ENCODE peak calls at places on chromosomes 11 and 22, in nine cellular contexts. One of them, this sample, is unnamed.
A peak's percentile ranks its signal among the peaks of the same experiment; 100 is the strongest.

GRCh38 chr22:35430897-35431322 is 31.0 kb downstream of the MCM5 start:
- DNase-seq in HepG2: peak; percentile 55
- DNase-seq in mucosa of descending colon: peak; percentile 93
- DNase-seq in OCI-LY7: peak; percentile 50
- DNase-seq in lower lobe of right lung: peak; percentile 87
- DNase-seq in IMR-90: peak; percentile 96
- DNase-seq in ovary: peak; percentile 94
- DNase-seq in A549: peak; percentile 82
- DNase-seq in left ventricle myocardium inferior: peak; percentile 89
- DNase-seq in this sample: peak; percentile 91

GRCh38 chr11:32478277-32478731 is 43.0 kb upstream of the WT1 start:
- DNase-seq in lower lobe of right lung: no peak
- DNase-seq in left ventricle myocardium inferior: no peak
- DNase-seq in mucosa of descending colon: no peak
- DNase-seq in OCI-LY7: no peak
- DNase-seq in ovary: peak; percentile 63
- DNase-seq in IMR-90: no peak
- DNase-seq in A549: no peak
- DNase-seq in HepG2: no peak
- DNase-seq in this sample: no peak

GRCh38 chr11:47056261-47056915 is 119.8 kb downstream of the CSTPP1 start:
- DNase-seq in IMR-90: peak; percentile 94
- DNase-seq in A549: no peak
- DNase-seq in ovary: no peak
- DNase-seq in OCI-LY7: no peak
- DNase-seq in HepG2: no peak
- DNase-seq in mucosa of descending colon: no peak
- DNase-seq in lower lobe of right lung: no peak
- DNase-seq in left ventricle myocardium inferior: no peak
- DNase-seq in this sample: no peak

GRCh38 chr22:27216444-27216843 is 559.1 kb downstream of the MIAT start:
- DNase-seq in HepG2: no peak
- DNase-seq in ovary: no peak
- DNase-seq in OCI-LY7: no peak
- DNase-seq in IMR-90: no peak
- DNase-seq in A549: no peak
- DNase-seq in mucosa of descending colon: no peak
- DNase-seq in left ventricle myocardium inferior: no peak
- DNase-seq in lower lobe of right lung: no peak
- DNase-seq in this sample: no peak

GRCh38 chr22:23784215-23784732 is 2.5 kb upstream of the SMARCB1 start:
- DNase-seq in lower lobe of right lung: no peak
- DNase-seq in left ventricle myocardium inferior: no peak
- DNase-seq in HepG2: peak; percentile 54
- DNase-seq in mucosa of descending colon: peak; percentile 71
- DNase-seq in ovary: no peak
- DNase-seq in OCI-LY7: no peak
- DNase-seq in A549: no peak
- DNase-seq in IMR-90: peak; percentile 41
- DNase-seq in this sample: no peak

GRCh38 chr11:72078477-72078876 is 1.9 kb downstream of the NUMA1 start:
- DNase-seq in left ventricle myocardium inferior: no peak
- DNase-seq in lower lobe of right lung: no peak
- DNase-seq in HepG2: no peak
- DNase-seq in IMR-90: peak; percentile 26
- DNase-seq in ovary: no peak
- DNase-seq in A549: no peak
- DNase-seq in OCI-LY7: no peak
- DNase-seq in mucosa of descending colon: no peak
- DNase-seq in this sample: no peak

GRCh38 chr11:15905334-15905733 is 451.0 kb downstream of the SOX6 start:
- DNase-seq in IMR-90: no peak
- DNase-seq in HepG2: no peak
- DNase-seq in OCI-LY7: no peak
- DNase-seq in left ventricle myocardium inferior: no peak
- DNase-seq in A549: no peak
- DNase-seq in lower lobe of right lung: no peak
- DNase-seq in mucosa of descending colon: no peak
- DNase-seq in ovary: no peak
- DNase-seq in this sample: no peak

GRCh38 chr11:21110378-21110777 is 441.0 kb downstream of the NELL1 start:
- DNase-seq in A549: no peak
- DNase-seq in IMR-90: no peak
- DNase-seq in lower lobe of right lung: no peak
- DNase-seq in OCI-LY7: no peak
- DNase-seq in left ventricle myocardium inferior: no peak
- DNase-seq in mucosa of descending colon: no peak
- DNase-seq in ovary: no peak
- DNase-seq in HepG2: no peak
- DNase-seq in this sample: no peak

GRCh38 chr22:40679964-40680818 is 907 bp downstream of the MCHR1 start:
- DNase-seq in lower lobe of right lung: no peak
- DNase-seq in IMR-90: peak; percentile 31
- DNase-seq in left ventricle myocardium inferior: no peak
- DNase-seq in HepG2: no peak
- DNase-seq in OCI-LY7: no peak
- DNase-seq in ovary: no peak
- DNase-seq in mucosa of descending colon: no peak
- DNase-seq in A549: peak; percentile 15
- DNase-seq in this sample: no peak

GRCh38 chr11:7573193-7573557 is 59.4 kb downstream of the PPFIBP2 start:
- DNase-seq in mucosa of descending colon: no peak
- DNase-seq in lower lobe of right lung: no peak
- DNase-seq in HepG2: no peak
- DNase-seq in IMR-90: peak; percentile 39
- DNase-seq in left ventricle myocardium inferior: no peak
- DNase-seq in OCI-LY7: no peak
- DNase-seq in ovary: no peak
- DNase-seq in A549: no peak
- DNase-seq in this sample: no peak

GRCh38 chr22:17810570-17811116 is 36.4 kb upstream of the BID start:
- DNase-seq in A549: no peak
- DNase-seq in OCI-LY7: no peak
- DNase-seq in ovary: no peak
- DNase-seq in IMR-90: no peak
- DNase-seq in lower lobe of right lung: no peak
- DNase-seq in mucosa of descending colon: peak; percentile 24
- DNase-seq in left ventricle myocardium inferior: peak; percentile 65
- DNase-seq in HepG2: no peak
- DNase-seq in this sample: no peak

GRCh38 chr11:9280655-9281301 is 15.6 kb upstream of the DENND5A start:
- DNase-seq in mucosa of descending colon: peak; percentile 72
- DNase-seq in left ventricle myocardium inferior: no peak
- DNase-seq in OCI-LY7: peak; percentile 43
- DNase-seq in lower lobe of right lung: no peak
- DNase-seq in HepG2: no peak
- DNase-seq in IMR-90: peak; percentile 81
- DNase-seq in A549: no peak
- DNase-seq in ovary: no peak
- DNase-seq in this sample: no peak

GRCh38 chr11:69360606-69361005 is 66.7 kb downstream of the MYEOV start:
- DNase-seq in IMR-90: no peak
- DNase-seq in mucosa of descending colon: no peak
- DNase-seq in left ventricle myocardium inferior: no peak
- DNase-seq in HepG2: no peak
- DNase-seq in A549: no peak
- DNase-seq in OCI-LY7: no peak
- DNase-seq in ovary: no peak
- DNase-seq in lower lobe of right lung: peak; percentile 20
- DNase-seq in this sample: no peak

GRCh38 chr22:24053481-24054226 is 42.5 kb downstream of the CABIN1 start:
- DNase-seq in OCI-LY7: peak; percentile 68
- DNase-seq in lower lobe of right lung: no peak
- DNase-seq in A549: no peak
- DNase-seq in mucosa of descending colon: no peak
- DNase-seq in IMR-90: no peak
- DNase-seq in HepG2: no peak
- DNase-seq in ovary: no peak
- DNase-seq in left ventricle myocardium inferior: no peak
- DNase-seq in this sample: no peak

GRCh38 chr22:41178425-41178975 is 26.6 kb upstream of the L3MBTL2 start:
- DNase-seq in ovary: peak; percentile 69
- DNase-seq in mucosa of descending colon: no peak
- DNase-seq in OCI-LY7: no peak
- DNase-seq in HepG2: no peak
- DNase-seq in A549: no peak
- DNase-seq in lower lobe of right lung: no peak
- DNase-seq in left ventricle myocardium inferior: peak; percentile 73
- DNase-seq in IMR-90: no peak
- DNase-seq in this sample: no peak

GRCh38 chr11:66011785-66012303 is at the start of gene CST6:
- DNase-seq in lower lobe of right lung: no peak
- DNase-seq in IMR-90: no peak
- DNase-seq in mucosa of descending colon: no peak
- DNase-seq in ovary: no peak
- DNase-seq in HepG2: no peak
- DNase-seq in A549: no peak
- DNase-seq in OCI-LY7: no peak
- DNase-seq in left ventricle myocardium inferior: no peak
- DNase-seq in this sample: no peak
- H3K4me1 ChIP-seq in lower lobe of right lung: peaks cover 17% of the 10 kb centered on the region
- H3K4me1 ChIP-seq in IMR-90: peaks cover 9% of the 10 kb centered on the region
- H3K4me1 ChIP-seq in mucosa of descending colon: peaks cover 5% of the 10 kb centered on the region
- H3K4me1 ChIP-seq in ovary: no peaks in the 10 kb centered on the region
- H3K4me1 ChIP-seq in HepG2: peaks cover 12% of the 10 kb centered on the region
- H3K4me1 ChIP-seq in A549: peaks cover 16% of the 10 kb centered on the region
- H3K4me1 ChIP-seq in OCI-LY7: no peaks in the 10 kb centered on the region
- H3K4me1 ChIP-seq in left ventricle myocardium inferior: peaks cover 24% of the 10 kb centered on the region
- H3K4me1 ChIP-seq in this sample: peaks cover 21% of the 10 kb centered on the region

GRCh38 chr22:19105456-19105855 is 16.8 kb downstream of the DGCR2 start:
- DNase-seq in left ventricle myocardium inferior: no peak
- DNase-seq in lower lobe of right lung: no peak
- DNase-seq in OCI-LY7: no peak
- DNase-seq in IMR-90: no peak
- DNase-seq in ovary: no peak
- DNase-seq in mucosa of descending colon: no peak
- DNase-seq in A549: no peak
- DNase-seq in HepG2: no peak
- DNase-seq in this sample: no peak

GRCh38 chr22:19106886-19107729 is 15.1 kb downstream of the DGCR2 start:
- DNase-seq in left ventricle myocardium inferior: no peak
- DNase-seq in mucosa of descending colon: no peak
- DNase-seq in A549: no peak
- DNase-seq in lower lobe of right lung: no peak
- DNase-seq in IMR-90: no peak
- DNase-seq in OCI-LY7: no peak
- DNase-seq in ovary: no peak
- DNase-seq in HepG2: no peak
- DNase-seq in this sample: no peak

GRCh38 chr22:19103881-19104821 is 18.1 kb downstream of the DGCR2 start:
- DNase-seq in lower lobe of right lung: no peak
- DNase-seq in ovary: no peak
- DNase-seq in mucosa of descending colon: no peak
- DNase-seq in A549: no peak
- DNase-seq in HepG2: no peak
- DNase-seq in IMR-90: peak; percentile 79
- DNase-seq in left ventricle myocardium inferior: no peak
- DNase-seq in OCI-LY7: no peak
- DNase-seq in this sample: no peak

GRCh38 chr22:19107730-19108074 is 14.5 kb downstream of the DGCR2 start:
- DNase-seq in mucosa of descending colon: no peak
- DNase-seq in ovary: no peak
- DNase-seq in OCI-LY7: no peak
- DNase-seq in lower lobe of right lung: no peak
- DNase-seq in HepG2: no peak
- DNase-seq in left ventricle myocardium inferior: no peak
- DNase-seq in IMR-90: no peak
- DNase-seq in A549: no peak
- DNase-seq in this sample: no peak

GRCh38 chr22:19105867-19106802 is 16.1 kb downstream of the DGCR2 start:
- DNase-seq in HepG2: no peak
- DNase-seq in IMR-90: no peak
- DNase-seq in OCI-LY7: peak; percentile 55
- DNase-seq in lower lobe of right lung: no peak
- DNase-seq in A549: no peak
- DNase-seq in ovary: no peak
- DNase-seq in left ventricle myocardium inferior: no peak
- DNase-seq in mucosa of descending colon: peak; percentile 27
- DNase-seq in this sample: no peak
- H3K4me3 ChIP-seq in HepG2: no peak overlapping the region
- H3K4me3 ChIP-seq in IMR-90: no peak overlapping the region
- H3K4me3 ChIP-seq in OCI-LY7: no peak overlapping the region
- H3K4me3 ChIP-seq in lower lobe of right lung: no peak overlapping the region
- H3K4me3 ChIP-seq in A549: no peak overlapping the region
- H3K4me3 ChIP-seq in ovary: no peak overlapping the region
- H3K4me3 ChIP-seq in left ventricle myocardium inferior: no peak overlapping the region
- H3K4me3 ChIP-seq in mucosa of descending colon: no peak overlapping the region
- H3K4me3 ChIP-seq in this sample: no peak overlapping the region

GRCh38 chr22:38707346-38707745 is 1.6 kb downstream of the GTPBP1 start:
- DNase-seq in HepG2: peak; percentile 80
- DNase-seq in ovary: no peak
- DNase-seq in IMR-90: peak; percentile 73
- DNase-seq in A549: peak; percentile 61
- DNase-seq in OCI-LY7: no peak
- DNase-seq in left ventricle myocardium inferior: no peak
- DNase-seq in lower lobe of right lung: no peak
- DNase-seq in mucosa of descending colon: no peak
- DNase-seq in this sample: no peak
- H3K4me1 ChIP-seq in HepG2: peaks cover 41% of the 10 kb centered on the region
- H3K4me1 ChIP-seq in ovary: peaks cover 7% of the 10 kb centered on the region
- H3K4me1 ChIP-seq in IMR-90: peaks cover 4% of the 10 kb centered on the region
- H3K4me1 ChIP-seq in A549: peaks cover 19% of the 10 kb centered on the region
- H3K4me1 ChIP-seq in OCI-LY7: peaks cover 59% of the 10 kb centered on the region
- H3K4me1 ChIP-seq in left ventricle myocardium inferior: peaks cover 70% of the 10 kb centered on the region
- H3K4me1 ChIP-seq in lower lobe of right lung: peaks cover 43% of the 10 kb centered on the region
- H3K4me1 ChIP-seq in mucosa of descending colon: peaks cover 31% of the 10 kb centered on the region
- H3K4me1 ChIP-seq in this sample: peaks cover 13% of the 10 kb centered on the region

GRCh38 chr11:128474036-128474874 is 113.1 kb downstream of the ETS1 start:
- DNase-seq in left ventricle myocardium inferior: no peak
- DNase-seq in lower lobe of right lung: no peak
- DNase-seq in mucosa of descending colon: no peak
- DNase-seq in IMR-90: no peak
- DNase-seq in HepG2: no peak
- DNase-seq in ovary: no peak
- DNase-seq in OCI-LY7: peak; percentile 59
- DNase-seq in A549: no peak
- DNase-seq in this sample: no peak
- H3K4me3 ChIP-seq in left ventricle myocardium inferior: peak overlapping the region; percentile 17
- H3K4me3 ChIP-seq in lower lobe of right lung: no peak overlapping the region
- H3K4me3 ChIP-seq in mucosa of descending colon: no peak overlapping the region
- H3K4me3 ChIP-seq in IMR-90: no peak overlapping the region
- H3K4me3 ChIP-seq in HepG2: no peak overlapping the region
- H3K4me3 ChIP-seq in ovary: no peak overlapping the region
- H3K4me3 ChIP-seq in OCI-LY7: peak overlapping the region; percentile 51
- H3K4me3 ChIP-seq in A549: no peak overlapping the region
- H3K4me3 ChIP-seq in this sample: no peak overlapping the region

GRCh38 chr11:1947592-1948237 is 583 bp downstream of the MRPL23 start:
- DNase-seq in left ventricle myocardium inferior: no peak
- DNase-seq in lower lobe of right lung: no peak
- DNase-seq in OCI-LY7: no peak
- DNase-seq in A549: no peak
- DNase-seq in ovary: no peak
- DNase-seq in IMR-90: no peak
- DNase-seq in HepG2: no peak
- DNase-seq in mucosa of descending colon: no peak
- DNase-seq in this sample: no peak
- H3K4me1 ChIP-seq in left ventricle myocardium inferior: peaks cover 11% of the 10 kb centered on the region
- H3K4me1 ChIP-seq in lower lobe of right lung: no peaks in the 10 kb centered on the region
- H3K4me1 ChIP-seq in OCI-LY7: no peaks in the 10 kb centered on the region
- H3K4me1 ChIP-seq in A549: no peaks in the 10 kb centered on the region
- H3K4me1 ChIP-seq in ovary: no peaks in the 10 kb centered on the region
- H3K4me1 ChIP-seq in IMR-90: no peaks in the 10 kb centered on the region
- H3K4me1 ChIP-seq in HepG2: peaks cover 7% of the 10 kb centered on the region
- H3K4me1 ChIP-seq in mucosa of descending colon: no peaks in the 10 kb centered on the region
- H3K4me1 ChIP-seq in this sample: no peaks in the 10 kb centered on the region